ENCODE peak calls at places on chromosome 16, in ten cellular contexts. D is prostate gland; G is T-helper 17 cell; Q is stimulated activated CD8-positive, alpha-beta memory T cell treated with anti-CD3 and anti-CD28 coated beads, Interleukin-4, amount 100 ng/mL, for 24 hours; P is T follicular helper cell; Z is PC-9; M is NCI-H524 treated with DMSO at 0.1 percent for 48 hours; U is Caco-2; V is pancreas; F is RCC 7860. E is an unnamed sample.

GRCh38 chr16:53156516-53156915 is 101.7 kb downstream of the CHD9 start:
- DNase-seq in Z (no peak), P (no peak), V (no peak), Q (no peak), G (no peak), M (no peak), F (no peak), U (no peak), D (no peak), E (no peak)

GRCh38 chr16:49468611-49469322 is 95.2 kb downstream of the C16orf78 start:
- DNase-seq in M (no peak), F (no peak), P (no peak), G (no peak), D (no peak), Q (no peak), U (no peak), Z (no peak), V (peak), E (no peak)

GRCh38 chr16:3965781-3966582 is 85.5 kb upstream of the CREBBP start:
- DNase-seq in G (no peak), D (no peak), V (no peak), Z (no peak), Q (no peak), P (no peak), U (no peak), F (no peak), M (no peak), E (no peak)

GRCh38 chr16:79283578-79283977 is 317.0 kb downstream of the MAF start:
- DNase-seq in G (no peak), U (no peak), D (no peak), F (no peak), Q (no peak), Z (no peak), P (peak), M (no peak), V (no peak), E (no peak)

GRCh38 chr16:26993511-26993910 is 73.2 kb upstream of the C16orf82 start:
- DNase-seq in M (no peak), U (no peak), F (no peak), Q (no peak), P (no peak), D (no peak), V (no peak), Z (no peak), G (no peak), E (no peak)

GRCh38 chr16:81112453-81112852 is 16.3 kb upstream of the GCSH start:
- DNase-seq in D (no peak), F (no peak), U (no peak), P (no peak), Q (no peak), Z (no peak), M (no peak), G (no peak), V (no peak), E (no peak)

GRCh38 chr16:27726621-27727275 is 176.8 kb downstream of the KATNIP start:
- DNase-seq in M (no peak), Z (peak), G (no peak), D (no peak), P (no peak), U (no peak), F (peak), Q (no peak), V (no peak), E (no peak)

GRCh38 chr16:84062734-84063640 is 20.4 kb upstream of the SLC38A8 start:
- DNase-seq in P (peak), Z (peak), Q (peak), M (peak), D (peak), U (peak), F (peak), G (peak), V (peak), E (peak)

GRCh38 chr16:23400387-23400930 is 52.5 kb downstream of the COG7 start:
- DNase-seq in Z (no peak), P (no peak), V (no peak), F (no peak), G (no peak), Q (no peak), M (peak), U (no peak), D (no peak), E (no peak)

GRCh38 chr16:88494335-88495154 is 41.5 kb downstream of the ZFPM1 start:
- DNase-seq in P (no peak), D (no peak), Q (no peak), M (no peak), F (no peak), Z (no peak), U (no peak), V (no peak), G (no peak), E (no peak)

GRCh38 chr16:87037012-87037411 is 280.2 kb downstream of the C16orf95 start:
- DNase-seq in V (no peak), U (no peak), Z (no peak), G (no peak), M (no peak), P (no peak), D (no peak), F (no peak), Q (no peak), E (no peak)

GRCh38 chr16:346587-346986 is 5.9 kb downstream of the AXIN1 start:
- DNase-seq in F (peak), G (no peak), V (no peak), D (no peak), Z (no peak), Q (no peak), M (no peak), P (no peak), U (no peak), E (no peak)

GRCh38 chr16:969508-970378 is 1.0 kb downstream of the LMF1 start:
- DNase-seq in U (no peak), M (no peak), F (no peak), V (no peak), Z (no peak), P (no peak), G (no peak), D (no peak), Q (no peak), E (no peak)

GRCh38 chr16:49474741-49475140 is 101.1 kb downstream of the C16orf78 start:
- DNase-seq in Z (no peak), P (no peak), D (no peak), Q (no peak), G (no peak), U (no peak), V (peak), M (peak), F (no peak), E (no peak)

GRCh38 chr16:75402821-75403475 is 30.4 kb downstream of the CFDP1 start:
- DNase-seq in G (no peak), V (no peak), U (peak), M (no peak), P (no peak), Q (no peak), F (peak), D (no peak), Z (peak), E (no peak)

GRCh38 chr16:10922328-10923145 is 19.7 kb downstream of the DEXI start:
- DNase-seq in U (no peak), G (no peak), F (no peak), Z (no peak), Q (no peak), P (no peak), M (no peak), D (no peak), V (no peak), E (no peak)

GRCh38 chr16:67389911-67390815 is 3.1 kb downstream of the TPPP3 start:
- DNase-seq in P (no peak), D (no peak), M (no peak), V (peak), Z (no peak), U (no peak), G (no peak), F (no peak), Q (no peak), E (no peak)

GRCh38 chr16:73890524-73891500 is 405.8 kb upstream of the PSMD7 start:
- DNase-seq in V (no peak), F (no peak), Z (no peak), U (no peak), M (peak), G (no peak), D (no peak), Q (no peak), P (no peak), E (no peak)

GRCh38 chr16:11677959-11678881 is 10.0 kb downstream of the SNN start:
- DNase-seq in Z (no peak), Q (no peak), F (no peak), G (no peak), V (no peak), D (no peak), M (no peak), P (no peak), U (no peak), E (no peak)

GRCh38 chr16:55272787-55273186 is 51.2 kb upstream of the IRX6 start:
- DNase-seq in Q (no peak), Z (no peak), D (no peak), P (no peak), V (no peak), F (no peak), U (no peak), M (no peak), G (no peak), E (peak)

GRCh38 chr16:67857547-67858233 is 10.2 kb upstream of the CENPT start:
- DNase-seq in V (peak), M (no peak), U (peak), P (no peak), F (peak), G (no peak), Q (no peak), D (peak), Z (peak), E (peak)

GRCh38 chr16:19113577-19114358 is at the start of gene ITPRIPL2:
- DNase-seq in M (no peak), G (no peak), Z (peak), P (no peak), D (peak), Q (no peak), V (peak), U (peak), F (peak), E (no peak)

E was measured in epithelial cell of prostate.